ENCODE peak calls at places on chromosomes 16 and 17, in four cellular contexts. N is NCI-H1417, J is neural progenitor cell, I is body of pancreas. T is an unnamed sample.

GRCh38 chr16:76228546-76229146 is 48.6 kb upstream of the CNTNAP4 start:
- DNase-seq in N (no peak), J (no peak), I (no peak), T (no peak)

GRCh38 chr16:85403693-85404092 is 209.4 kb upstream of the GSE1 start:
- DNase-seq in J (no peak), I (no peak), N (no peak), T (no peak)

GRCh38 chr17:61149862-61150362 is 249.7 kb upstream of the TBX2 start:
- DNase-seq in I (no peak), J (no peak), N (peak; percentile 96), T (no peak)

GRCh38 chr17:29958947-29959657 is 17.7 kb downstream of the EFCAB5 start:
- DNase-seq in I (no peak), N (no peak), J (no peak), T (no peak)

GRCh38 chr16:23069844-23070243 is 79.4 kb downstream of the USP31 start:
- DNase-seq in I (no peak), J (no peak), N (no peak), T (no peak)

GRCh38 chr16:76856112-76856511 is 334.9 kb upstream of the MON1B start:
- DNase-seq in N (no peak), I (no peak), J (no peak), T (no peak)

GRCh38 chr17:32157225-32157624 is 14.9 kb downstream of the RHOT1 start:
- DNase-seq in N (no peak), J (no peak), I (no peak), T (no peak)

GRCh38 chr17:9854255-9854654 is 28.5 kb downstream of the GLP2R start:
- DNase-seq in N (no peak), J (no peak), I (no peak), T (no peak)

GRCh38 chr17:71777048-71777638 is 343.7 kb upstream of the SOX9 start:
- DNase-seq in N (no peak), J (no peak), I (no peak), T (no peak)

GRCh38 chr17:18944646-18945045 is 7.3 kb upstream of the SLC5A10 start:
- DNase-seq in J (no peak), N (no peak), I (no peak), T (no peak)

GRCh38 chr17:34413443-34414076 is 50.5 kb upstream of the CCL1 start:
- DNase-seq in J (no peak), I (no peak), N (no peak), T (no peak)

GRCh38 chr16:73026754-73027654 is 20.9 kb downstream of the ZFHX3 start:
- DNase-seq in N (no peak), I (no peak), J (no peak), T (no peak)

GRCh38 chr17:2214047-2214717 is 89.4 kb downstream of the SMG6 start:
- DNase-seq in I (peak; percentile 36), J (peak; percentile 43), N (no peak), T (no peak)

GRCh38 chr17:33197342-33197741 is 95.8 kb downstream of the ASIC2 start:
- DNase-seq in N (no peak), I (no peak), J (no peak), T (no peak)

GRCh38 chr16:52976539-52977167 is 76.0 kb downstream of the CHD9NB start:
- DNase-seq in I (no peak), N (peak; percentile 4), J (peak; percentile 30), T (peak; percentile 7)

GRCh38 chr16:87278191-87279093 is 38.8 kb downstream of the C16orf95 start:
- DNase-seq in N (peak; percentile 58), J (peak; percentile 89), I (peak; percentile 78), T (peak; percentile 52)

GRCh38 chr17:27551701-27552466 is 79.1 kb upstream of the LGALS9 start:
- DNase-seq in N (no peak), I (peak; percentile 59), J (no peak), T (peak; percentile 75)

GRCh38 chr17:81064746-81065475 is 30.0 kb downstream of the BAIAP2 start:
- DNase-seq in I (no peak), N (no peak), J (peak; percentile 72), T (no peak)

GRCh38 chr16:24771132-24771778 is 41.8 kb downstream of the TNRC6A start:
- DNase-seq in I (no peak), N (no peak), J (no peak), T (no peak)

T was measured in HCT116.